ENCODE peak calls at places on chromosomes 1 and 21, in five cellular contexts. One of them, this sample, is unnamed. For H3K27me3, the result is how much of the 10 kb centered on the place peaks cover.

GRCh38 chr1:116313776-116314175 is 59.3 kb upstream of the ATP1A1 start:
- DNase-seq in psoas muscle: no peak
- DNase-seq in left ventricle myocardium inferior: no peak
- DNase-seq in brain microvascular endothelial cell: no peak
- DNase-seq in BE2C: no peak
- DNase-seq in this sample: no peak

GRCh38 chr1:919271-919872 is 4.4 kb upstream of the SAMD11 start:
- DNase-seq in psoas muscle: no peak
- DNase-seq in left ventricle myocardium inferior: no peak
- DNase-seq in brain microvascular endothelial cell: no peak
- DNase-seq in BE2C: peak
- DNase-seq in this sample: no peak

GRCh38 chr1:235006132-235006721 is 122.4 kb downstream of the TOMM20 start:
- DNase-seq in psoas muscle: no peak
- DNase-seq in left ventricle myocardium inferior: no peak
- DNase-seq in brain microvascular endothelial cell: no peak
- DNase-seq in BE2C: no peak
- DNase-seq in this sample: no peak

GRCh38 chr1:47189844-47190562 is at the start of gene PDZK1IP1:
- DNase-seq in psoas muscle: peak
- DNase-seq in left ventricle myocardium inferior: peak
- DNase-seq in brain microvascular endothelial cell: peak
- DNase-seq in BE2C: no peak
- DNase-seq in this sample: peak

GRCh38 chr1:30329802-30330557 is 393.4 kb downstream of the MATN1 start:
- DNase-seq in psoas muscle: no peak
- DNase-seq in left ventricle myocardium inferior: no peak
- DNase-seq in brain microvascular endothelial cell: no peak
- DNase-seq in BE2C: no peak
- DNase-seq in this sample: no peak

GRCh38 chr1:242692988-242693387 is 168.5 kb upstream of the PLD5 start:
- DNase-seq in psoas muscle: no peak
- DNase-seq in left ventricle myocardium inferior: no peak
- DNase-seq in brain microvascular endothelial cell: no peak
- DNase-seq in BE2C: no peak
- DNase-seq in this sample: no peak

GRCh38 chr1:19439464-19440171 is 45.7 kb downstream of the CAPZB start:
- DNase-seq in psoas muscle: no peak
- DNase-seq in left ventricle myocardium inferior: peak
- DNase-seq in brain microvascular endothelial cell: no peak
- DNase-seq in BE2C: peak
- DNase-seq in this sample: no peak

GRCh38 chr21:36465481-36465880 is 14.4 kb downstream of the CLDN14 start:
- DNase-seq in psoas muscle: no peak
- DNase-seq in left ventricle myocardium inferior: no peak
- DNase-seq in brain microvascular endothelial cell: no peak
- DNase-seq in BE2C: no peak
- DNase-seq in this sample: no peak

GRCh38 chr1:217889401-217889800 is 258.3 kb downstream of the SPATA17 start:
- DNase-seq in psoas muscle: no peak
- DNase-seq in left ventricle myocardium inferior: no peak
- DNase-seq in brain microvascular endothelial cell: no peak
- DNase-seq in BE2C: peak
- DNase-seq in this sample: no peak

GRCh38 chr1:200028586-200029034 is 1.1 kb downstream of the NR5A2 start:
- DNase-seq in psoas muscle: no peak
- DNase-seq in left ventricle myocardium inferior: no peak
- DNase-seq in brain microvascular endothelial cell: no peak
- DNase-seq in BE2C: no peak
- DNase-seq in this sample: peak

GRCh38 chr1:164475834-164476233 is 83.2 kb upstream of the PBX1 start:
- DNase-seq in psoas muscle: no peak
- DNase-seq in left ventricle myocardium inferior: no peak
- DNase-seq in brain microvascular endothelial cell: no peak
- DNase-seq in BE2C: peak
- DNase-seq in this sample: no peak

GRCh38 chr1:170307426-170307825 is 161.7 kb downstream of the NTMT2 start:
- DNase-seq in psoas muscle: no peak
- DNase-seq in left ventricle myocardium inferior: no peak
- DNase-seq in brain microvascular endothelial cell: no peak
- DNase-seq in BE2C: no peak
- DNase-seq in this sample: peak

GRCh38 chr1:200628223-200628868 is 7.8 kb upstream of the KIF14 start:
- DNase-seq in psoas muscle: no peak
- DNase-seq in left ventricle myocardium inferior: no peak
- DNase-seq in brain microvascular endothelial cell: no peak
- DNase-seq in BE2C: no peak
- DNase-seq in this sample: no peak

GRCh38 chr1:22030057-22030456 is 22.5 kb upstream of the CDC42 start:
- DNase-seq in psoas muscle: no peak
- DNase-seq in left ventricle myocardium inferior: no peak
- DNase-seq in brain microvascular endothelial cell: no peak
- DNase-seq in BE2C: no peak
- DNase-seq in this sample: no peak

GRCh38 chr1:17356387-17356992 is 15.5 kb upstream of the PADI6 start:
- DNase-seq in psoas muscle: no peak
- DNase-seq in left ventricle myocardium inferior: no peak
- DNase-seq in brain microvascular endothelial cell: no peak
- DNase-seq in BE2C: no peak
- DNase-seq in this sample: no peak

GRCh38 chr1:154849645-154850131 is 20.4 kb downstream of the KCNN3 start:
- DNase-seq in psoas muscle: no peak
- DNase-seq in left ventricle myocardium inferior: no peak
- DNase-seq in brain microvascular endothelial cell: no peak
- DNase-seq in BE2C: no peak
- DNase-seq in this sample: no peak

GRCh38 chr1:67963263-67963662 is 87.2 kb downstream of the DIRAS3 start:
- DNase-seq in psoas muscle: no peak
- DNase-seq in left ventricle myocardium inferior: no peak
- DNase-seq in brain microvascular endothelial cell: no peak
- DNase-seq in BE2C: no peak
- DNase-seq in this sample: no peak

GRCh38 chr1:43703836-43704235 is 3.5 kb upstream of the ST3GAL3 start:
- DNase-seq in psoas muscle: no peak
- DNase-seq in left ventricle myocardium inferior: no peak
- DNase-seq in brain microvascular endothelial cell: no peak
- DNase-seq in BE2C: no peak
- DNase-seq in this sample: peak

GRCh38 chr1:245258271-245258920 is 103.6 kb downstream of the KIF26B start:
- DNase-seq in psoas muscle: no peak
- DNase-seq in left ventricle myocardium inferior: no peak
- DNase-seq in brain microvascular endothelial cell: no peak
- DNase-seq in BE2C: no peak
- DNase-seq in this sample: no peak

GRCh38 chr1:42931911-42932422 is 26.7 kb downstream of the SLC2A1 start:
- DNase-seq in psoas muscle: peak
- DNase-seq in left ventricle myocardium inferior: peak
- DNase-seq in brain microvascular endothelial cell: no peak
- DNase-seq in BE2C: peak
- DNase-seq in this sample: no peak

GRCh38 chr1:197773856-197774255 is 1.4 kb downstream of the DENND1B start:
- DNase-seq in psoas muscle: no peak
- DNase-seq in left ventricle myocardium inferior: no peak
- DNase-seq in brain microvascular endothelial cell: no peak
- DNase-seq in BE2C: no peak
- DNase-seq in this sample: no peak

GRCh38 chr1:87898401-87898800 is 569.7 kb downstream of the LMO4 start:
- DNase-seq in psoas muscle: no peak
- DNase-seq in left ventricle myocardium inferior: no peak
- DNase-seq in brain microvascular endothelial cell: no peak
- DNase-seq in BE2C: no peak
- DNase-seq in this sample: no peak

GRCh38 chr1:64479874-64480273 is 9.9 kb downstream of the CACHD1 start:
- DNase-seq in psoas muscle: no peak
- DNase-seq in left ventricle myocardium inferior: no peak
- DNase-seq in brain microvascular endothelial cell: no peak
- DNase-seq in BE2C: no peak
- DNase-seq in this sample: no peak

GRCh38 chr1:224333309-224333926 is 3.4 kb upstream of the NVL start:
- DNase-seq in psoas muscle: no peak
- DNase-seq in left ventricle myocardium inferior: no peak
- DNase-seq in brain microvascular endothelial cell: no peak
- DNase-seq in BE2C: peak
- DNase-seq in this sample: peak

GRCh38 chr1:156414440-156415064 is 45.5 kb downstream of the RHBG start:
- DNase-seq in psoas muscle: no peak
- DNase-seq in left ventricle myocardium inferior: no peak
- DNase-seq in brain microvascular endothelial cell: no peak
- DNase-seq in BE2C: no peak
- DNase-seq in this sample: no peak

GRCh38 chr1:156416993-156417699 is 48.1 kb downstream of the RHBG start:
- DNase-seq in psoas muscle: no peak
- DNase-seq in left ventricle myocardium inferior: no peak
- DNase-seq in brain microvascular endothelial cell: no peak
- DNase-seq in BE2C: no peak
- DNase-seq in this sample: no peak

GRCh38 chr1:156419863-156420208 is 50.8 kb downstream of the RHBG start:
- DNase-seq in psoas muscle: no peak
- DNase-seq in left ventricle myocardium inferior: no peak
- DNase-seq in brain microvascular endothelial cell: no peak
- DNase-seq in BE2C: peak
- DNase-seq in this sample: no peak

GRCh38 chr1:156420209-156421061 is 51.4 kb downstream of the RHBG start:
- DNase-seq in psoas muscle: no peak
- DNase-seq in left ventricle myocardium inferior: no peak
- DNase-seq in brain microvascular endothelial cell: no peak
- DNase-seq in BE2C: no peak
- DNase-seq in this sample: no peak

DNA sequence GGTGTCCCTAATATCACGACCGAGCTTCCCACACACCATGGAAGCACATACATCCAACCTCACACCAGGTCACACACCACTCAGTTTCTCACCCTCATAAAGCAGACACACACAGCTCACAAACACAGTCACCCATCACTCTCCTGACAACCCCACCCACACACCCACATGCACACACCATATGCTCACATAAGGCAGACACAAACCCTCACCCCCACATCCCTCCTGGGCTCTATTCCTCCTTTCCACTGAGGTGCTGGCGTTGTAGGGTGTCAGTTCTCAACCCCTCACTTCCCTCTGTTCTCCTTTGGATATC is 48.6 kb downstream of the RHBG start:
- DNase-seq in psoas muscle: no peak
- DNase-seq in left ventricle myocardium inferior: no peak
- DNase-seq in brain microvascular endothelial cell: no peak
- DNase-seq in BE2C: no peak
- DNase-seq in this sample: no peak
- H3K27me3 ChIP-seq in psoas muscle: half or more
- H3K27me3 ChIP-seq in left ventricle myocardium inferior: half or more
- H3K27me3 ChIP-seq in brain microvascular endothelial cell: half or more
- H3K27me3 ChIP-seq in BE2C: under half
- H3K27me3 ChIP-seq in this sample: half or more

GRCh38 chr1:12613180-12613579 is 4.8 kb downstream of the DHRS3 start:
- DNase-seq in psoas muscle: no peak
- DNase-seq in left ventricle myocardium inferior: no peak
- DNase-seq in brain microvascular endothelial cell: no peak
- DNase-seq in BE2C: no peak
- DNase-seq in this sample: no peak

GRCh38 chr1:12609469-12610003 is 8.5 kb downstream of the DHRS3 start:
- DNase-seq in psoas muscle: no peak
- DNase-seq in left ventricle myocardium inferior: no peak
- DNase-seq in brain microvascular endothelial cell: no peak
- DNase-seq in BE2C: no peak
- DNase-seq in this sample: no peak

GRCh38 chr1:12608311-12608957 is 9.6 kb downstream of the DHRS3 start:
- DNase-seq in psoas muscle: no peak
- DNase-seq in left ventricle myocardium inferior: no peak
- DNase-seq in brain microvascular endothelial cell: no peak
- DNase-seq in BE2C: no peak
- DNase-seq in this sample: no peak

GRCh38 chr1:12614402-12615165 is 3.4 kb downstream of the DHRS3 start:
- DNase-seq in psoas muscle: no peak
- DNase-seq in left ventricle myocardium inferior: no peak
- DNase-seq in brain microvascular endothelial cell: no peak
- DNase-seq in BE2C: no peak
- DNase-seq in this sample: no peak

DNA sequence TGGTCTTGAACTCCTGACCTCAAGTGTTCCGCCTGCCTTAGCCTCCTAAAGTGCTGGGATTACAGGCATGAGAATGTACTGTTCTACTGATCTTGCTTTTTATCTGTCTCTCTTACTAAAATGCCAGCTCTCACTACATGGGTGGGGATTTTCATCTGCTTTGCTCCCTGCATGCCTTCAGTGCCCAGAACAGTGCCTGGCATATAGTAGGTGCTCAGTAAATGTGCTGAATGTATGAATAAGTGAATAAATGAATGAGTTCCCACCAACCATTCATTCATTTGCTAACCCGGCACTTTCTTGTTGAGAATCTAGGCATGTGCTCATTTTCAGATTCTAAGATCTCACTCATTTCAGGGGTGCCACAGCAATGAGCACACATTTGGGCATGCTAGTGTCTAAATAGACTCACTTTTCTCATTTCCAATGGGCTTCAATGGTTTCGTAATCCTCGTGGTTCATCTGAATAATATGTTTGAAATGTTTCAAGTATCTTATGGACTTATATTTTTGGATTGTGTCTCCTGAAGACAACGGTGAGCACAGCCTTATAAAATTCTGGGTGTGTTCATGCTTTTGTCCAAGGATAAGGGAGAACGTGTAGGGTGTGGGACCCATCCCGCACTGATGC is 7.6 kb downstream of the DHRS3 start:
- DNase-seq in psoas muscle: no peak
- DNase-seq in left ventricle myocardium inferior: no peak
- DNase-seq in brain microvascular endothelial cell: no peak
- DNase-seq in BE2C: no peak
- DNase-seq in this sample: peak
- H3K27me3 ChIP-seq in psoas muscle: under half
- H3K27me3 ChIP-seq in left ventricle myocardium inferior: under half
- H3K27me3 ChIP-seq in brain microvascular endothelial cell: under half
- H3K27me3 ChIP-seq in BE2C: under half
- H3K27me3 ChIP-seq in this sample: under half

DNA sequence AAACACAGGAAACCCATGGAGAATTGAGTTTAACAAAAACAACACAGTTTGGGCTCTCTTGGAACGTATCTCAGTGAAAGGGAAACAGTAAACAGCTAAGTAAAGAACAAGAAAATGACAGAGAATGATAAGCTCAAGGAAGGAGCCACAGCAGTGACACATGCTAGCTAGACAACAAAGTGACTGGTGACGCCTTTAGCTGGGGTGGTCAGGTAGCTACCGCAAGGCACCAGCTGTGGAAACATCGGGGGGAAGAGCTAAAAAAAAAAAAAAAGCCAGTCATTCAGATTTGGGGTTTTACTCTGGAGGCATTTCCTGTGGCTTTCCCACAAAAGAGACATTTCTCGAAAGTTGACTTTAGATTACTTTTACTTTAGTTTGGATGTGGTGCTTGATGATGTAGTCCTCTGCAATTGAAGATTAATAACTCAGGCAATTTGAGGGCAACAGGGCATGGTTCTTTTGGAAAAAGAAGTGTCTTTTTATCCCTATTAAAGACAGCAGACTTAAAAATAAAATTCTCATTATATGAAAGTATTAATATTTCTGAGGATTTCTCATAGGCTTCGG is 2.1 kb downstream of the FHAD1 start:
- DNase-seq in psoas muscle: no peak
- DNase-seq in left ventricle myocardium inferior: no peak
- DNase-seq in brain microvascular endothelial cell: peak
- DNase-seq in BE2C: no peak
- DNase-seq in this sample: no peak
- H3K27me3 ChIP-seq in psoas muscle: under half
- H3K27me3 ChIP-seq in left ventricle myocardium inferior: half or more
- H3K27me3 ChIP-seq in brain microvascular endothelial cell: under half
- H3K27me3 ChIP-seq in BE2C: under half
- H3K27me3 ChIP-seq in this sample: under half

GRCh38 chr1:6266641-6267040 is 5.7 kb upstream of the GPR153 start:
- DNase-seq in psoas muscle: no peak
- DNase-seq in left ventricle myocardium inferior: no peak
- DNase-seq in brain microvascular endothelial cell: no peak
- DNase-seq in BE2C: no peak
- DNase-seq in this sample: no peak
- H3K27me3 ChIP-seq in psoas muscle: under half
- H3K27me3 ChIP-seq in left ventricle myocardium inferior: under half
- H3K27me3 ChIP-seq in brain microvascular endothelial cell: under half
- H3K27me3 ChIP-seq in BE2C: under half
- H3K27me3 ChIP-seq in this sample: under half

This sample was measured in foreskin keratinocyte.